ENCODE peak calls at places on chromosomes 13 and 19, in six cellular contexts. One of them, this sample, is unnamed.

GRCh38 chr13:26425439-26426358 is 131.8 kb upstream of the WASF3 start:
- DNase-seq in anterior cingulate cortex: no peak
- DNase-seq in AG08395: no peak
- DNase-seq in HFFc6: peak
- DNase-seq in esophagus squamous epithelium: no peak
- DNase-seq in adrenal gland: no peak
- DNase-seq in this sample: no peak

GRCh38 chr13:110509478-110509926 is 52.0 kb downstream of the RAB20 start:
- DNase-seq in anterior cingulate cortex: no peak
- DNase-seq in AG08395: no peak
- DNase-seq in HFFc6: no peak
- DNase-seq in esophagus squamous epithelium: no peak
- DNase-seq in adrenal gland: no peak
- DNase-seq in this sample: no peak

GRCh38 chr19:49387936-49388372 is at the start of gene KASH5:
- DNase-seq in anterior cingulate cortex: no peak
- DNase-seq in AG08395: no peak
- DNase-seq in HFFc6: no peak
- DNase-seq in esophagus squamous epithelium: peak
- DNase-seq in adrenal gland: peak
- DNase-seq in this sample: peak

GRCh38 chr19:3556423-3556977 is 886 bp downstream of the MFSD12 start:
- DNase-seq in anterior cingulate cortex: no peak
- DNase-seq in AG08395: no peak
- DNase-seq in HFFc6: no peak
- DNase-seq in esophagus squamous epithelium: no peak
- DNase-seq in adrenal gland: no peak
- DNase-seq in this sample: no peak

GRCh38 chr19:38412961-38413360 is 10.1 kb downstream of the FAM98C start:
- DNase-seq in anterior cingulate cortex: no peak
- DNase-seq in AG08395: no peak
- DNase-seq in HFFc6: no peak
- DNase-seq in esophagus squamous epithelium: no peak
- DNase-seq in adrenal gland: no peak
- DNase-seq in this sample: no peak

GRCh38 chr19:16078311-16078758 is 2.0 kb downstream of the TPM4 start:
- DNase-seq in anterior cingulate cortex: peak
- DNase-seq in AG08395: no peak
- DNase-seq in HFFc6: peak
- DNase-seq in esophagus squamous epithelium: no peak
- DNase-seq in adrenal gland: no peak
- DNase-seq in this sample: no peak

GRCh38 chr13:101829484-101829883 is 377.0 kb downstream of the ITGBL1 start:
- DNase-seq in anterior cingulate cortex: no peak
- DNase-seq in AG08395: no peak
- DNase-seq in HFFc6: no peak
- DNase-seq in esophagus squamous epithelium: no peak
- DNase-seq in adrenal gland: no peak
- DNase-seq in this sample: no peak

GRCh38 chr19:6767081-6767356 is 216 bp downstream of the SH2D3A start:
- DNase-seq in anterior cingulate cortex: no peak
- DNase-seq in AG08395: no peak
- DNase-seq in HFFc6: no peak
- DNase-seq in esophagus squamous epithelium: no peak
- DNase-seq in adrenal gland: no peak
- DNase-seq in this sample: no peak

GRCh38 chr13:109784590-109785140 is 1.7 kb downstream of the IRS2 start:
- DNase-seq in anterior cingulate cortex: peak
- DNase-seq in AG08395: peak
- DNase-seq in HFFc6: peak
- DNase-seq in esophagus squamous epithelium: no peak
- DNase-seq in adrenal gland: peak
- DNase-seq in this sample: peak

GRCh38 chr13:24124789-24125476 is 35.6 kb upstream of the SPATA13 start:
- DNase-seq in anterior cingulate cortex: no peak
- DNase-seq in AG08395: no peak
- DNase-seq in HFFc6: no peak
- DNase-seq in esophagus squamous epithelium: no peak
- DNase-seq in adrenal gland: no peak
- DNase-seq in this sample: peak

GRCh38 chr13:63435668-63436275 is 2020.1 kb upstream of the PCDH20 start:
- DNase-seq in anterior cingulate cortex: no peak
- DNase-seq in AG08395: peak
- DNase-seq in HFFc6: peak
- DNase-seq in esophagus squamous epithelium: no peak
- DNase-seq in adrenal gland: no peak
- DNase-seq in this sample: no peak

GRCh38 chr13:43572601-43573360 is 214.0 kb downstream of the ENOX1 start:
- DNase-seq in anterior cingulate cortex: no peak
- DNase-seq in AG08395: peak
- DNase-seq in HFFc6: peak
- DNase-seq in esophagus squamous epithelium: no peak
- DNase-seq in adrenal gland: no peak
- DNase-seq in this sample: no peak

GRCh38 chr19:8017808-8018207 is 12.4 kb upstream of the ELAVL1 start:
- DNase-seq in anterior cingulate cortex: no peak
- DNase-seq in AG08395: no peak
- DNase-seq in HFFc6: no peak
- DNase-seq in esophagus squamous epithelium: no peak
- DNase-seq in adrenal gland: no peak
- DNase-seq in this sample: no peak

GRCh38 chr19:1261863-1262686 is 7.1 kb upstream of the CIRBP start:
- DNase-seq in anterior cingulate cortex: peak
- DNase-seq in AG08395: no peak
- DNase-seq in HFFc6: peak
- DNase-seq in esophagus squamous epithelium: no peak
- DNase-seq in adrenal gland: peak
- DNase-seq in this sample: no peak

GRCh38 chr19:16914421-16914820 is 25.6 kb downstream of the F2RL3 start:
- DNase-seq in anterior cingulate cortex: no peak
- DNase-seq in AG08395: no peak
- DNase-seq in HFFc6: no peak
- DNase-seq in esophagus squamous epithelium: no peak
- DNase-seq in adrenal gland: no peak
- DNase-seq in this sample: no peak

GRCh38 chr13:75175575-75175974 is 306.4 kb downstream of the TBC1D4 start:
- DNase-seq in anterior cingulate cortex: no peak
- DNase-seq in AG08395: no peak
- DNase-seq in HFFc6: peak
- DNase-seq in esophagus squamous epithelium: no peak
- DNase-seq in adrenal gland: no peak
- DNase-seq in this sample: no peak

GRCh38 chr13:21567714-21568113 is 36.3 kb downstream of the MICU2 start:
- DNase-seq in anterior cingulate cortex: no peak
- DNase-seq in AG08395: no peak
- DNase-seq in HFFc6: no peak
- DNase-seq in esophagus squamous epithelium: no peak
- DNase-seq in adrenal gland: no peak
- DNase-seq in this sample: no peak

GRCh38 chr13:58397596-58398387 is 766.2 kb downstream of the PCDH17 start:
- DNase-seq in anterior cingulate cortex: no peak
- DNase-seq in AG08395: no peak
- DNase-seq in HFFc6: no peak
- DNase-seq in esophagus squamous epithelium: no peak
- DNase-seq in adrenal gland: no peak
- DNase-seq in this sample: no peak

GRCh38 chr19:11182994-11183393 is 14.4 kb downstream of the KANK2 start:
- DNase-seq in anterior cingulate cortex: no peak
- DNase-seq in AG08395: no peak
- DNase-seq in HFFc6: no peak
- DNase-seq in esophagus squamous epithelium: no peak
- DNase-seq in adrenal gland: no peak
- DNase-seq in this sample: no peak